ENCODE peak calls at places on chromosomes 1 and 21, in nine cellular contexts. V is psoas muscle, H is Peyer's patch, J is coronary artery, X is GM13977, R is GM13976, M is GM12865, I is lung, L is right atrium auricular region. T is an unnamed sample.

GRCh38 chr1:201885531-201886075 is 3.1 kb upstream of the SHISA4 start:
- DNase-seq in I (no peak), L (no peak), R (no peak), J (no peak), V (peak), H (peak), X (peak), M (no peak), T (peak)

GRCh38 chr1:25837253-25837875 is 17.6 kb downstream of the MTFR1L start:
- DNase-seq in V (no peak), H (no peak), I (no peak), L (no peak), J (no peak), R (no peak), M (no peak), X (no peak), T (no peak)

GRCh38 chr1:59323879-59324278 is 27.0 kb downstream of the FGGY start:
- DNase-seq in M (no peak), I (no peak), R (no peak), V (no peak), X (no peak), L (no peak), J (no peak), H (no peak), T (no peak)

GRCh38 chr1:161791889-161792655 is 26.0 kb downstream of the ATF6 start:
- DNase-seq in M (no peak), R (no peak), X (no peak), J (no peak), L (no peak), V (no peak), I (no peak), H (no peak), T (no peak)

GRCh38 chr21:21205604-21206003 is 207.4 kb downstream of the NCAM2 start:
- DNase-seq in R (no peak), L (no peak), X (no peak), V (no peak), M (no peak), J (no peak), H (no peak), I (no peak), T (no peak)

GRCh38 chr1:147473735-147474049 is 67.6 kb upstream of the BCL9 start:
- DNase-seq in M (no peak), L (no peak), H (no peak), J (no peak), R (no peak), V (no peak), I (no peak), X (no peak), T (no peak)

GRCh38 chr1:44819594-44820327 is 11.4 kb downstream of the BTBD19 start:
- DNase-seq in X (peak), R (peak), M (peak), J (peak), I (peak), H (peak), V (peak), L (peak), T (peak)

GRCh38 chr1:59146056-59146455 is 150.8 kb upstream of the FGGY start:
- DNase-seq in V (no peak), L (no peak), R (no peak), I (no peak), X (no peak), H (no peak), J (no peak), M (no peak), T (no peak)

GRCh38 chr1:192550922-192551534 is 24.5 kb upstream of the RGS1 start:
- DNase-seq in V (no peak), H (no peak), R (peak), L (no peak), M (peak), X (no peak), I (no peak), J (no peak), T (no peak)

GRCh38 chr21:42799516-42799915 is 79.8 kb downstream of the WDR4 start:
- DNase-seq in M (peak), V (no peak), H (peak), L (no peak), I (no peak), R (no peak), J (peak), X (peak), T (no peak)

GRCh38 chr1:88595355-88595754 is 88.7 kb upstream of the PKN2 start:
- DNase-seq in X (peak), M (peak), J (no peak), V (no peak), R (peak), H (no peak), L (no peak), I (no peak), T (no peak)

GRCh38 chr1:23657659-23658275 is 33.8 kb upstream of the RPL11 start:
- DNase-seq in I (peak), R (peak), H (peak), J (no peak), X (peak), V (peak), M (peak), L (peak), T (no peak)

GRCh38 chr1:215568287-215568692 is 1.2 kb downstream of the KCTD3 start:
- DNase-seq in L (no peak), R (peak), J (no peak), M (peak), V (no peak), X (peak), H (no peak), I (no peak), T (no peak)

GRCh38 chr1:183873642-183874041 is 68.7 kb downstream of the RGL1 start:
- DNase-seq in H (no peak), M (peak), I (no peak), J (no peak), X (peak), V (no peak), L (no peak), R (peak), T (no peak)

GRCh38 chr1:197598935-197599334 is 176.3 kb downstream of the DENND1B start:
- DNase-seq in L (no peak), H (no peak), J (no peak), R (no peak), M (no peak), I (no peak), V (no peak), X (no peak), T (no peak)

GRCh38 chr1:40267767-40268187 is 9.7 kb downstream of the ZMPSTE24 start:
- DNase-seq in M (no peak), V (no peak), L (no peak), H (no peak), X (no peak), R (no peak), I (no peak), J (no peak), T (no peak)

GRCh38 chr1:113278371-113278770 is 111.9 kb upstream of the MAGI3 start:
- DNase-seq in X (no peak), M (no peak), J (no peak), H (no peak), I (no peak), L (no peak), V (no peak), R (no peak), T (no peak)

GRCh38 chr1:16441312-16441641 is 753 bp downstream of the NECAP2 start:
- DNase-seq in R (no peak), I (no peak), L (no peak), M (no peak), V (no peak), X (no peak), J (no peak), H (no peak), T (no peak)

GRCh38 chr21:46188226-46189212 is 4.3 kb upstream of the SPATC1L start:
- DNase-seq in H (peak), L (peak), V (peak), J (no peak), M (no peak), R (no peak), I (no peak), X (no peak), T (no peak)

GRCh38 chr1:53327183-53327941 is 508 bp downstream of the LRP8 start:
- DNase-seq in M (peak), R (peak), H (peak), L (no peak), V (peak), I (no peak), J (no peak), X (peak), T (peak)

GRCh38 chr21:32096411-32096810 is 182.4 kb downstream of the MIS18A start:
- DNase-seq in J (no peak), I (no peak), X (no peak), L (no peak), R (peak), H (no peak), V (no peak), M (peak), T (no peak)

GRCh38 chr1:52676249-52676903 is 21.8 kb downstream of the COA7 start:
- DNase-seq in X (no peak), R (no peak), J (no peak), V (peak), I (no peak), L (peak), M (no peak), H (peak), T (no peak)

GRCh38 chr1:101107496-101108115 is 82.0 kb upstream of the DPH5 start:
- DNase-seq in I (no peak), V (no peak), M (no peak), L (no peak), H (no peak), X (no peak), J (no peak), R (no peak), T (no peak)

GRCh38 chr1:100941580-100942216 is 45.8 kb downstream of the SLC30A7 start:
- DNase-seq in H (no peak), J (no peak), M (no peak), V (no peak), R (no peak), I (no peak), L (no peak), X (no peak), T (no peak)

GRCh38 chr1:171222961-171223360 is 25.3 kb upstream of the FMO1 start:
- DNase-seq in H (no peak), J (no peak), X (no peak), V (no peak), M (no peak), I (no peak), L (no peak), R (no peak), T (no peak)

GRCh38 chr1:208606976-208607375 is 362.8 kb upstream of the PLXNA2 start:
- DNase-seq in R (no peak), L (no peak), I (no peak), V (no peak), J (no peak), X (no peak), M (no peak), H (no peak), T (no peak)

GRCh38 chr1:66371233-66372005 is 162.5 kb upstream of the SGIP1 start:
- DNase-seq in I (no peak), R (no peak), M (peak), H (peak), J (no peak), V (no peak), L (no peak), X (no peak), T (no peak)

GRCh38 chr1:107110346-107110745 is 30.5 kb upstream of the NTNG1 start:
- DNase-seq in L (no peak), H (no peak), M (no peak), R (no peak), J (no peak), X (no peak), V (no peak), I (no peak), T (no peak)

GRCh38 chr21:40227111-40227510 is 359.9 kb downstream of the PCP4 start:
- DNase-seq in R (no peak), J (no peak), H (no peak), V (no peak), I (no peak), X (no peak), L (no peak), M (no peak), T (no peak)

GRCh38 chr21:40231979-40232378 is 364.7 kb downstream of the PCP4 start:
- DNase-seq in X (no peak), M (no peak), R (no peak), J (no peak), H (no peak), L (no peak), V (no peak), I (no peak), T (no peak)
- TF ChIP-seq CTCF in X (no peak), M (no peak), R (no peak), J (no peak), H (no peak), L (no peak), V (no peak), I (no peak), T (no peak)

GRCh38 chr1:77143529-77144121 is 75.6 kb downstream of the PIGK start:
- DNase-seq in R (no peak), V (no peak), M (no peak), H (no peak), J (no peak), X (no peak), I (no peak), L (no peak), T (no peak)
- TF ChIP-seq CTCF in R (no peak), V (peak), M (no peak), H (peak), J (no peak), X (peak), I (no peak), L (peak), T (peak)

GRCh38 chr1:68378296-68379084 is 71.3 kb downstream of the RPE65 start:
- DNase-seq in V (no peak), H (no peak), I (no peak), J (no peak), M (no peak), R (no peak), X (no peak), L (no peak), T (no peak)

GRCh38 chr1:68383092-68383491 is 66.7 kb downstream of the RPE65 start:
- DNase-seq in I (no peak), V (no peak), X (no peak), J (no peak), L (no peak), H (no peak), M (no peak), R (no peak), T (no peak)

GRCh38 chr1:68384872-68385390 is 64.8 kb downstream of the RPE65 start:
- DNase-seq in V (no peak), H (no peak), M (no peak), R (no peak), L (no peak), X (no peak), I (no peak), J (no peak), T (no peak)

GRCh38 chr1:68379085-68379478 is 70.7 kb downstream of the RPE65 start:
- DNase-seq in H (no peak), V (no peak), X (no peak), J (no peak), L (no peak), M (no peak), I (no peak), R (no peak), T (no peak)

GRCh38 chr1:68384321-68384813 is 65.4 kb downstream of the RPE65 start:
- DNase-seq in I (no peak), X (no peak), V (no peak), L (no peak), R (no peak), H (no peak), J (no peak), M (no peak), T (no peak)
- TF ChIP-seq CTCF in I (no peak), X (no peak), V (peak), L (no peak), R (no peak), H (peak), J (no peak), M (no peak), T (no peak)

GRCh38 chr1:169368406-169368769 is 393 bp downstream of the BLZF1 start:
- DNase-seq in V (no peak), X (no peak), M (peak), R (no peak), H (peak), I (no peak), J (no peak), L (no peak), T (peak)
- TF ChIP-seq CTCF in V (no peak), X (no peak), M (no peak), R (no peak), H (no peak), I (no peak), J (no peak), L (no peak), T (no peak)

DNA sequence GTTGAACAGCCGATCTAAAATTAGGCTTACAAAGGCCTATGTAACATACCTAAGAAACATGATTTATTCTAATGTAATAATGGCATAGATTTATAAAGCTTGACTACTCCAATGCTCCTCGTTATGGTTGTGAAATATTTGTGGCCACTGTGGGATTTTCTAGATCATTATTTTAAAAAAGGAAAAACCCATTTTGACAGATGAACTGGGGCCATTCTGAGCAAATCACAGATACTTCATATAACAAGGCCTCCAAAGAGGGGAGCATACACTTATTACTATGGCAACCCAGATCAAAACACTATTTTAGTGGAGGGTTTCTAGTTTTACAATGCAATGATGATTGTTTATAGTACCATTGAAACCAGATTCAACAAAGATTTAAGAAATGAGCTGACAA is 346.6 kb downstream of the ZNF326 start:
- DNase-seq in V (no peak), L (no peak), R (no peak), I (no peak), J (no peak), H (no peak), X (no peak), M (no peak), T (no peak)
- TF ChIP-seq CTCF in V (no peak), L (no peak), R (no peak), I (no peak), J (no peak), H (no peak), X (no peak), M (no peak), T (no peak)